ENCODE peak calls at places on chromosomes 4 and X, in five cellular contexts. E, B, O, P and R are unnamed samples.

GRCh38 chr4:6327220-6327917 is 57.7 kb downstream of the WFS1 start:
- DNase-seq in E (peak; percentile 31), B (peak; percentile 74), O (peak; percentile 64), P (peak; percentile 78), R (peak; percentile 62)

GRCh38 chr4:141860974-141861373 is 224.6 kb downstream of the IL15 start:
- DNase-seq in E (no peak), B (no peak), O (no peak), P (no peak), R (peak; percentile 33)

GRCh38 chrX:92230628-92231027 is 451.5 kb downstream of the PCDH11X start:
- DNase-seq in E (no peak), B (no peak), O (no peak), P (no peak), R (no peak)

GRCh38 chr4:6869944-6870343 is 39.7 kb upstream of the TBC1D14 start:
- DNase-seq in E (no peak), B (no peak), O (no peak), P (no peak), R (peak; percentile 60)

GRCh38 chr4:74531952-74532794 is 87.2 kb downstream of the AREG start:
- DNase-seq in E (peak; percentile 67), B (no peak), O (peak; percentile 90), P (peak; percentile 98), R (peak; percentile 87)

GRCh38 chrX:124421898-124422622 is 75.7 kb downstream of the SH2D1A start:
- DNase-seq in E (no peak), B (no peak), O (no peak), P (no peak), R (peak; percentile 71)

GRCh38 chr4:150078041-150078995 is at the start of gene DCLK2:
- DNase-seq in E (peak; percentile 69), B (peak; percentile 24), O (peak; percentile 93), P (peak; percentile 83), R (peak; percentile 36)

GRCh38 chrX:114006664-114007063 is 577.2 kb upstream of the HTR2C start:
- DNase-seq in E (no peak), B (no peak), O (no peak), P (no peak), R (no peak)

GRCh38 chrX:66019310-66019652 is 20.6 kb downstream of the VSIG4 start:
- DNase-seq in E (no peak), B (no peak), O (no peak), P (no peak), R (no peak)

GRCh38 chr4:40750461-40751258 is 905 bp downstream of the NSUN7 start:
- DNase-seq in E (no peak), B (no peak), O (peak; percentile 14), P (no peak), R (peak; percentile 8)

GRCh38 chr4:79650794-79651431 is 242.9 kb upstream of the GK2 start:
- DNase-seq in E (peak; percentile 65), B (no peak), O (peak; percentile 73), P (peak; percentile 79), R (peak; percentile 80)

GRCh38 chr4:124304936-124305335 is 407.6 kb downstream of the ANKRD50 start:
- DNase-seq in E (peak; percentile 44), B (no peak), O (peak; percentile 82), P (peak; percentile 67), R (no peak)

GRCh38 chrX:40933132-40934078 is 151.8 kb upstream of the USP9X start:
- DNase-seq in E (peak; percentile 38), B (peak; percentile 33), O (peak; percentile 61), P (peak; percentile 69), R (no peak)

GRCh38 chr4:158644755-158645154 is 26.9 kb downstream of the C4orf46 start:
- DNase-seq in E (no peak), B (no peak), O (no peak), P (peak; percentile 54), R (no peak)

GRCh38 chr4:8554555-8555100 is 25.6 kb upstream of the GPR78 start:
- DNase-seq in E (no peak), B (no peak), O (no peak), P (no peak), R (no peak)

GRCh38 chr4:111494971-111495370 is 650.3 kb upstream of the FAM241A start:
- DNase-seq in E (no peak), B (no peak), O (peak; percentile 32), P (peak; percentile 20), R (no peak)

GRCh38 chr4:23337292-23337691 is 552.6 kb downstream of the PPARGC1A start:
- DNase-seq in E (no peak), B (no peak), O (no peak), P (no peak), R (no peak)

GRCh38 chr4:70559216-70559830 is 32.7 kb upstream of the AMBN start:
- DNase-seq in E (peak; percentile 23), B (peak; percentile 67), O (peak; percentile 48), P (peak; percentile 70), R (peak; percentile 63)

GRCh38 chrX:23752740-23753435 is 9.8 kb upstream of the ACOT9 start:
- DNase-seq in E (no peak), B (no peak), O (peak; percentile 46), P (peak; percentile 41), R (peak; percentile 38)

GRCh38 chr4:157075811-157076577 is at the start of gene GLRB:
- DNase-seq in E (no peak), B (no peak), O (no peak), P (peak; percentile 5), R (peak; percentile 24)

GRCh38 chr4:159141193-159141592 is 38.3 kb downstream of the RAPGEF2 start:
- DNase-seq in E (no peak), B (no peak), O (peak; percentile 32), P (peak; percentile 43), R (no peak)

GRCh38 chr4:184400375-184400870 is 73.9 kb downstream of the IRF2 start:
- DNase-seq in E (peak; percentile 94), B (peak; percentile 36), O (peak; percentile 92), P (peak; percentile 98), R (peak; percentile 89)

GRCh38 chrX:130024127-130024526 is 41.7 kb downstream of the BCORL1 start:
- DNase-seq in E (no peak), B (peak; percentile 70), O (peak; percentile 25), P (peak; percentile 62), R (peak; percentile 69)

GRCh38 chr4:55468724-55469123 is 73.0 kb downstream of the TMEM165 start:
- DNase-seq in E (peak; percentile 20), B (no peak), O (peak; percentile 76), P (peak; percentile 83), R (peak; percentile 46)

DNA sequence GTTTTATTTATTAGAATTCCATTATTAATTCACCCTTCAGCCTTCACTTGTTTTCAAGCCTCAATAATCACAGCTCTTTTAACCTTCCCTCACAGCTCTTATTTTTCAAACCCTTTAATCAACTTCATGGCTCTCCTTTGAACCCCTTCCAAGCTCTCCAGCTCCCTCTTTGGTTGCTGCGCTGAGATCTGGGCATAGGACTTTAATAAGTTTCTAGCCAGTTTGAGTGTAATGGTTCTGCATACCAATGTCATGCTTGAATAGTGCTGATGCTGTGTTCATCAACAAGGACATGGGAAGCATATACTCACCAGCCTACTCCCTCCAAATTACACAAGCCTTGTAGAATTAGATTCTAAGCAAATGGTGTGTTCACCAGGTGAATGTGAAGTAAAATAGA is 3.5 kb upstream of the RNF212 start:
- DNase-seq in E (peak; percentile 19), B (no peak), O (peak; percentile 15), P (peak; percentile 28), R (no peak)
- TF ChIP-seq CTCF in E (peak; percentile 31), B (no peak), O (peak; percentile 29), P (peak; percentile 35), R (no peak)

GRCh38 chr4:15015170-15015569 is 12.9 kb downstream of the CPEB2 start:
- DNase-seq in E (no peak), B (no peak), O (no peak), P (no peak), R (no peak)
- H3K4me3 ChIP-seq in E (no peak overlapping the region), B (no peak overlapping the region), O (no peak overlapping the region), P (no peak overlapping the region), R (no peak overlapping the region)

DNA sequence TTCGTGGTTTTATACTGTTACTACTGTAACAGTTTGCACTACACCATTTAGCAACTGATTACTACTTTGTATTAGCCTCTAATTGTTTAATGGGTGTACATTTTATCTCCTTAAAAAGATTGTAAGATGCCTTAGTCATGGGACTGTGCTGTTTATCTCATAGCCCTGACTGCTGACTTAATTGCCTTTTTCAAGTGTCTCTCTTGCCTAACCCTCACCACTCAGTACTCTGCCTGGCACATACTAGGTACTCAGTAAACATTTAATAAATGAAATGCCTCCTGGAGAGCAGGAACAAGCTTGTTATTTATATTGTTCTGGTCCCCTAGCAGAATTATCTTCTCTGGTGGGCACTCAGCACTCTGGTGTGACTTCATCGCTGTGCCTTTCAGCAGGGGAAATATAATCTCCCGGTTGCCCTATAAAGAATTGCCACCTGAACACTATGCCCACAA is 1.7 kb upstream of the STIM2 start:
- DNase-seq in E (no peak), B (no peak), O (no peak), P (no peak), R (peak; percentile 41)
- TF ChIP-seq CTCF in E (no peak), B (no peak), O (no peak), P (no peak), R (no peak)

GRCh38 chrX:53287493-53288138 is 6.2 kb upstream of the IQSEC2 start:
- DNase-seq in E (no peak), B (peak; percentile 18), O (peak; percentile 70), P (peak; percentile 40), R (peak; percentile 48)
- H3K4me3 ChIP-seq in E (no peak overlapping the region), B (no peak overlapping the region), O (no peak overlapping the region), P (no peak overlapping the region), R (no peak overlapping the region)

DNA sequence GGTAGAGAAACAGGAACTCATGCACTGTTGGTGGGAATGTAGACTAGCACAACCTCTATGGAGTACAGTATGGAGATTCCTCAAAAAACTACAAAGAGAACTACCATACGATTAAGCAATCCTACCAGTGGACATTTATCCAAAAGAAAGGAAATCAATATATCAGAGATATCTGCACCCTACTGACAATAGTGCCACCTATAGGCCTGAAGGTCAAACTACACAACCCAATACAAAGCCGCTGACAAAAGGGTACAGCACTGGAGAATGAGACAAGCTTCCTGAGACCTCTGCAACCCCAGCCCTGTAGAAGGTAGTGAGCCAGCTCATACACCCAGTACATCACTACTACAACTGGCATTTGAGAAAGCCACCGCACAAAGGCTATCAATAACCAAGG is 67.1 kb downstream of the CBR4 start:
- DNase-seq in E (no peak), B (no peak), O (no peak), P (no peak), R (no peak)
- TF ChIP-seq CTCF in E (peak; percentile 53), B (no peak), O (peak; percentile 59), P (peak; percentile 53), R (peak; percentile 50)

DNA sequence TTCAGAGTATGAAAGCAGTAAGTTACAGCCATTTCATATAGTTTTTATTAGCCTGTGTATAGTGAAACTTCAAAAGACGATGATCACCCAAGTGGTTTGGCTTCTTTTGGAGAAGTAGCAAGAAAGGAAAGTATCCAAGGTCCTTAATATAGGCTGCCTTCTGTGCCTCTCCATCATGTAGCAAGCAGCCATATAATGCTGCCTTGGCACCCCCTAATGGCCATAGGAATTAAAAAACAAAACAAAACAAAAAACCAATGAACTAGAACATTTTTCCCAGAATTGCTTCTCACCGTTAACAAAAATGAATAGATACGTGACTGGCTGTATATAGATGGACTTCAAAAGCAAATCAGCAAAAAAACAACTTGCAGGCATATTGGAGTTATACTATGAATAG is 18.9 kb downstream of the LAMP2 start:
- DNase-seq in E (no peak), B (no peak), O (no peak), P (peak; percentile 40), R (no peak)
- H3K4me3 ChIP-seq in E (no peak overlapping the region), B (no peak overlapping the region), O (no peak overlapping the region), P (no peak overlapping the region), R (no peak overlapping the region)